ENCODE peak calls at places on chromosomes 2 and 18, in eight cellular contexts. Q is D341Med, V is stromal cell of bone marrow, H is mucosa of descending colon, O is RWPE1, M is DMS 273 treated with DMSO at 0.1 percent for 48 hours, T is ELR, W is T1000. U is an unnamed sample.
A peak's percentile ranks its signal among the peaks of the same experiment; 100 is the strongest.

GRCh38 chr2:158130832-158131473 is 29.3 kb downstream of the UPP2 start:
- DNase-seq in T (no peak), V (no peak), W (no peak), M (no peak), Q (no peak), H (peak; percentile 72), O (no peak), U (no peak)

GRCh38 chr2:96907405-96908041 is 37.6 kb upstream of the SEMA4C start:
- DNase-seq in M (no peak), W (no peak), Q (no peak), T (no peak), V (peak; percentile 71), H (peak; percentile 51), O (no peak), U (peak; percentile 86)

GRCh38 chr2:68828887-68829708 is 42.1 kb downstream of the BMP10 start:
- DNase-seq in M (peak; percentile 81), H (peak; percentile 98), T (peak; percentile 96), W (peak; percentile 87), Q (peak; percentile 49), V (peak; percentile 80), O (peak; percentile 93), U (peak; percentile 11)

GRCh38 chr2:134745023-134745422 is 26.2 kb upstream of the TMEM163 start:
- DNase-seq in V (no peak), W (no peak), H (no peak), T (no peak), M (no peak), Q (no peak), O (no peak), U (no peak)

GRCh38 chr2:96157649-96158553 is 12.7 kb upstream of the DUSP2 start:
- DNase-seq in O (no peak), T (no peak), H (no peak), M (no peak), Q (peak; percentile 15), W (no peak), V (no peak), U (no peak)

GRCh38 chr18:22482948-22483347 is 65.2 kb upstream of the CTAGE1 start:
- DNase-seq in T (no peak), W (no peak), H (no peak), V (no peak), O (no peak), Q (no peak), M (no peak), U (no peak)

GRCh38 chr18:67525328-67526110 is 9.0 kb upstream of the DSEL start:
- DNase-seq in Q (no peak), O (peak; percentile 68), W (peak; percentile 56), T (peak; percentile 95), M (no peak), H (peak; percentile 12), V (peak; percentile 94), U (peak; percentile 69)

GRCh38 chr18:22257022-22257543 is 87.7 kb downstream of the GATA6 start:
- DNase-seq in V (no peak), T (no peak), Q (no peak), M (no peak), H (no peak), W (no peak), O (no peak), U (no peak)

GRCh38 chr2:20411361-20411894 is 35.4 kb upstream of the RHOB start:
- DNase-seq in M (peak; percentile 29), H (peak; percentile 97), O (peak; percentile 68), Q (peak; percentile 72), T (peak; percentile 83), V (peak; percentile 68), W (peak; percentile 77), U (peak; percentile 65)

GRCh38 chr2:120862254-120863172 is 126.8 kb downstream of the GLI2 start:
- DNase-seq in H (no peak), W (no peak), M (no peak), T (peak; percentile 27), O (no peak), Q (no peak), V (no peak), U (no peak)

GRCh38 chr2:210626849-210627248 is 70.5 kb downstream of the CPS1 start:
- DNase-seq in W (peak; percentile 10), M (no peak), Q (no peak), T (peak; percentile 69), O (no peak), H (no peak), V (no peak), U (no peak)

GRCh38 chr2:236302555-236302954 is 38.3 kb upstream of the ASB18 start:
- DNase-seq in V (no peak), M (no peak), O (no peak), Q (no peak), T (no peak), W (no peak), H (no peak), U (no peak)

GRCh38 chr2:15059870-15060617 is 427.5 kb downstream of the LRATD1 start:
- DNase-seq in O (peak; percentile 33), W (no peak), Q (no peak), H (no peak), T (peak; percentile 37), M (no peak), V (no peak), U (no peak)

GRCh38 chr18:62018034-62018760 is 125.4 kb upstream of the RNF152 start:
- DNase-seq in Q (no peak), T (no peak), W (no peak), M (no peak), V (peak; percentile 53), O (no peak), H (peak; percentile 25), U (no peak)

GRCh38 chr2:60438653-60439052 is 114.8 kb downstream of the BCL11A start:
- DNase-seq in V (no peak), W (no peak), M (no peak), H (no peak), Q (no peak), T (no peak), O (no peak), U (no peak)

GRCh38 chr2:67883316-67884080 is 179.3 kb downstream of the C1D start:
- DNase-seq in O (no peak), T (no peak), H (peak; percentile 9), V (no peak), M (no peak), Q (no peak), W (no peak), U (peak; percentile 92)

U was measured in cerebellar cortex.